ENCODE peak calls at places on chromosome X, in seven cellular contexts. I, P, O, L, B, K and S are unnamed samples.

GRCh38 chrX:21181232-21181853 is 192.9 kb upstream of the CNKSR2 start:
- DNase-seq in I (no peak), P (no peak), O (no peak), L (no peak), B (no peak), K (no peak), S (no peak)

GRCh38 chrX:30821116-30821515 is 67.9 kb downstream of the TAB3 start:
- DNase-seq in I (no peak), P (no peak), O (no peak), L (no peak), B (no peak), K (no peak), S (no peak)

GRCh38 chrX:152936306-152936705 is 38.4 kb downstream of the ZNF185 start:
- DNase-seq in I (no peak), P (no peak), O (no peak), L (no peak), B (no peak), K (no peak), S (no peak)

GRCh38 chrX:42022158-42022557 is 98.8 kb upstream of the CASK start:
- DNase-seq in I (no peak), P (no peak), O (no peak), L (no peak), B (no peak), K (no peak), S (no peak)

GRCh38 chrX:68833448-68833805 is 4.6 kb downstream of the EFNB1 start:
- DNase-seq in I (no peak), P (no peak), O (no peak), L (no peak), B (no peak), K (no peak), S (no peak)

GRCh38 chrX:106959897-106960296 is 39.7 kb downstream of the CLDN2 start:
- DNase-seq in I (no peak), P (no peak), O (no peak), L (no peak), B (peak; percentile 39), K (peak; percentile 21), S (no peak)

GRCh38 chrX:124289443-124289842 is 43.0 kb upstream of the TEX13D start:
- DNase-seq in I (no peak), P (no peak), O (no peak), L (no peak), B (no peak), K (no peak), S (no peak)

GRCh38 chrX:151712253-151712652 is 3.6 kb upstream of the FATE1 start:
- DNase-seq in I (no peak), P (no peak), O (no peak), L (no peak), B (no peak), K (no peak), S (no peak)

GRCh38 chrX:68728186-68728585 is 80.7 kb downstream of the STARD8 start:
- DNase-seq in I (no peak), P (peak; percentile 3), O (no peak), L (no peak), B (no peak), K (no peak), S (no peak)

GRCh38 chrX:45801554-45801953 is 600.9 kb upstream of the DIPK2B start:
- DNase-seq in I (no peak), P (no peak), O (no peak), L (no peak), B (no peak), K (peak; percentile 66), S (no peak)

GRCh38 chrX:39162322-39162721 is 361.1 kb downstream of the MID1IP1 start:
- DNase-seq in I (peak; percentile 25), P (peak; percentile 60), O (peak; percentile 31), L (no peak), B (no peak), K (no peak), S (no peak)

GRCh38 chrX:153343674-153344073 is 9.7 kb downstream of the ZNF275 start:
- DNase-seq in I (no peak), P (no peak), O (no peak), L (no peak), B (no peak), K (no peak), S (no peak)

GRCh38 chrX:19744231-19744630 is 143.2 kb downstream of the SH3KBP1 start:
- DNase-seq in I (no peak), P (no peak), O (no peak), L (no peak), B (no peak), K (no peak), S (no peak)

GRCh38 chrX:50813843-50814661 is at the start of gene SHROOM4:
- DNase-seq in I (peak; percentile 52), P (peak; percentile 48), O (no peak), L (peak; percentile 23), B (no peak), K (no peak), S (no peak)

DNA sequence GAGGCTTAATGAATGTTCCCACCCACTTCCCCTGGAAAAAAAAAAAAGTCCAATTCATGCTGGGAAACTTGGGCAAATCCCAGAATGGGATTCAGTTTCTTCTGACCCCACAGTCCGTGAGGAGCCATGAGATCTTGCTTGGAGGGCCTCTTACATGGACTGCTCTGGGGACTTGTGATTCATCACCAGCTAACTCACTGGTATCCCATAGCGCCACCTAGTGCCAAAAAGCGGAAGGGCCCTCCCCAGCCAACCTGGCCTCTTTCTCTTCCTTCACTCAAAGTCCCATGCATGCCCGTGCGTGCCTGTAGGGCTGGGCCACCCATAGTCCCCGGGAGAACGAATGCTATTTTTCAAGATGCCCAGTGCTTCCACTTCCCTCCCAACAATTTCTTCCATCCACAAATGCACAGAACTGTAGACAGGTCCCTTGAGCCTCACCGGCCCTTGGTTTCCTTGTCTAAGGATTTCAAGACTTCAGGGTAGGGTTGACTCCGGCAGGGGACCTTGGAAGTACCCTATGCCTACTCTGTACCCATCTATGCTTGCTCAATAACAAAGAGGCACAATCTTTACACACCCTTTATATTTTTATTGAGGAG is 5.1 kb downstream of the RTL5 start:
- DNase-seq in I (peak; percentile 79), P (peak; percentile 89), O (peak; percentile 76), L (peak; percentile 87), B (peak; percentile 71), K (peak; percentile 85), S (peak; percentile 81)
- TF ChIP-seq CTCF in I (peak; percentile 72), P (peak; percentile 80), O (peak; percentile 81), L (peak; percentile 80), B (peak; percentile 73), K (peak; percentile 92), S (peak; percentile 68)

DNA sequence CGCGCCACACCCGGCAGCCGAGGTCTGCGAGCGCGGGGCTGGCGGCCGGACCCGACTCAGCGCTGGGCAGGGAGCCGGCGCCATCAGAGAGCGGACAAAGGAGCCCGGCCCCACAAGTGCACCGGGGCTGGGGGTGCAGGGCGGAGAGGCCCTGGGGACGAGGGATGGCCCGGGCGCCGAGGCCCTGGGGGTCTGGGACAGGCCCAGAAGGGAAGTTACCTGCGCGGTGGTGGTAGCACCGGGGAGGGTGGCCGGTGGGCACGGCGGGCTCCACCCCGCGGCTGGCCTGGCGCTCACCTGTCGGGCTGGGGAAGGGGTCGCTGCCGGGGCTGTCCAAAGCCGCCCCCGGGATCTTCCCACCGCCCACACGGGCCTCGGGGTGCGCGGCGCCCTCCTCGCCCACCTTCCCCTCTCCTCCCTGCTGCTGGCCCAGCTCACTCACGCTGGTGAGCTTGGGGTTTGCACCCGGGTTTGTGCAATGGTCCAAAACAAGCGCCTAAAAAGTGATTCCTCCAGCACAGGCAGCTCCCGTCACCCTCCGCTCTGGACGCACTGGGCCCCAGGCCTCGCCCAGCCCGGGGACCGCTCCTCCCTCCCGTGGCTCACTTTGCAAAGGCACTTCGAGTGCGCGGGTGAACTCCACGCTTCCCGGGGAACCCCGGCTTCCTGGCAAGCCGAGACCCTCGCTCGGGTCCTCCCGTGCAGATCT is at the start of gene CTPS2:
- DNase-seq in I (peak; percentile 41), P (peak; percentile 77), O (peak; percentile 78), L (peak; percentile 54), B (peak; percentile 79), K (peak; percentile 67), S (no peak)
- TF ChIP-seq CTCF in I (no peak), P (no peak), O (no peak), L (no peak), B (no peak), K (no peak), S (no peak)

GRCh38 chrX:11541510-11541909 is 124.2 kb downstream of the ARHGAP6 start:
- DNase-seq in I (no peak), P (no peak), O (no peak), L (no peak), B (no peak), K (no peak), S (no peak)

GRCh38 chrX:11535156-11535919 is 130.4 kb downstream of the ARHGAP6 start:
- DNase-seq in I (no peak), P (no peak), O (no peak), L (no peak), B (no peak), K (no peak), S (no peak)

GRCh38 chrX:11537141-11537540 is 128.6 kb downstream of the ARHGAP6 start:
- DNase-seq in I (no peak), P (peak; percentile 46), O (no peak), L (no peak), B (no peak), K (no peak), S (no peak)

GRCh38 chrX:11543249-11543648 is 122.5 kb downstream of the ARHGAP6 start:
- DNase-seq in I (no peak), P (no peak), O (no peak), L (no peak), B (no peak), K (no peak), S (no peak)

DNA sequence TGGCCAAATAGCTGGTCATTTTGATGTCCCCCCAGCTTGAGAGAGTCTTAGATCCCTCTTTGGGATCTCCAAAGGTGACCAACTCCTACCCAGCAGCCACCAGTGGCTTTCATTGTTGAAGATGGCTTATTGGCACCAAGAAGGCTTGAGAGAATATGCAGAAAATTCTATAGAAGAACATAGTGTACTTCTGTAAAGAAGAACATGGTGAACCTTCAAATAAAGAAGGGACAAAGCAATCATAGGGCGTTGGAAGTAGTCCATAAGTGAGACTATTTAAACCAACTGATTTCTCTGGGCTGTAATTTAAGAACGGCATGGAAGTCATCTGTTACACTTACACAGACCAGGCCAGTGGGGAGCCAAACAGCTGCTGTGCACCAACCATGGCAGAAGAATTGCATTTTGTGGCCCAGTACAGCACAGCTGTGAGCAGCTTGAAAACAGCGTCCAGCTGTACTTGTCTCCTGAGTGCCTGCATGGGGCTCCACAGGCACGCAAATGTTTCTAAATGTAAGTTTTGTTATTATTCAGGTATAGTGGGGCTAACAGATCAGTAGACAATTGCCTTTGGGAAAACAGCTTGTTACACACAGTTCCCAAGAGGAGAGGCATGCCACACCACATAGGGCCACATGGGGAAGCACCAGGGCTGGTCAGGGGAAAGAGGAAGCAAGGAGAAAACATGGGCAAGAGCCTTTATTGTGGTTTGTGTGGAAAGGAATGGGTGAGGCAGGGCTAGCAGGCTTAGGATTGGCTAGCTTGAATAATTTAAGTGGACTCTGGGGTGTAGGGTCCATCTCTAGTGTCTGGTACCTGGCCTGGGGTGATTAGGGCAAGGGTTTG is 125.0 kb downstream of the ARHGAP6 start:
- DNase-seq in I (no peak), P (peak; percentile 66), O (no peak), L (no peak), B (no peak), K (no peak), S (no peak)
- TF ChIP-seq CTCF in I (no peak), P (peak; percentile 20), O (peak; percentile 3), L (no peak), B (no peak), K (no peak), S (peak; percentile 15)

DNA sequence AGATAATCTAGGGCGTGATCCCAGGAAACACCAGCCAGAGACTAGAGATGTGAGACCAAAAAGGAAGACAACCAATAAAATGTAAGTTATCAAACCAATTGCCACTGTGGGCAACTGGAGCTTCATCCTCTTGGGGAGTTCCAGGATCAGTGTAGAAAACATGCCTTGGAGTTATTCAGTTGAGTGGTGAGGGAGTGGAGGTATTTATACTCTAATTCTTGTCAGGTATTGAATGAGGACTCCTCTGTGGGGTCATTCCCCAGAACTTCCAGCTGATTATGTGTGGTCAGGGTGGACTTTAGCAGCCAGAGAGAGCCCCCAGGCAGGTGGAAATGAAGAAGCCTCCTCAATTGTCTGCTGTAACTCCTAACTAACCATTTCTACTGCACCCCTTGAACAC is 144.0 kb upstream of the PRPS2 start:
- DNase-seq in I (no peak), P (no peak), O (no peak), L (no peak), B (no peak), K (no peak), S (no peak)
- TF ChIP-seq CTCF in I (no peak), P (no peak), O (no peak), L (no peak), B (no peak), K (no peak), S (no peak)